ENCODE peak calls at places on chromosomes 6 and 20, in seven cellular contexts. G is effector CD4-positive, alpha-beta T cell; A is HS-5; E is substantia nigra; D is HL-60; V is fibroblast of pulmonary artery; C is hypothalamus. B is an unnamed sample.

GRCh38 chr6:166852484-166852975 is 103.8 kb downstream of the RNASET2 start:
- DNase-seq in G (no peak), A (no peak), E (no peak), D (no peak), V (no peak), C (no peak), B (no peak)

GRCh38 chr6:54681987-54682386 is 164.6 kb upstream of the FAM83B start:
- DNase-seq in G (no peak), A (peak), E (no peak), D (no peak), V (peak), C (no peak), B (peak)

GRCh38 chr6:659716-660581 is 3.0 kb upstream of the HUS1B start:
- DNase-seq in G (no peak), A (no peak), E (no peak), D (no peak), V (no peak), C (no peak), B (no peak)

GRCh38 chr6:101876431-101876830 is 482.9 kb downstream of the GRIK2 start:
- DNase-seq in G (no peak), A (no peak), E (no peak), D (no peak), V (peak), C (no peak), B (no peak)

GRCh38 chr6:100796049-100796823 is 84.9 kb downstream of the ASCC3 start:
- DNase-seq in G (no peak), A (no peak), E (no peak), D (peak), V (no peak), C (no peak), B (no peak)

GRCh38 chr6:99019341-99019740 is 71.6 kb upstream of the FBXL4 start:
- DNase-seq in G (no peak), A (peak), E (no peak), D (no peak), V (no peak), C (no peak), B (peak)

GRCh38 chr6:40195751-40196518 is 261.7 kb upstream of the MOCS1 start:
- DNase-seq in G (no peak), A (no peak), E (no peak), D (no peak), V (no peak), C (no peak), B (no peak)

GRCh38 chr20:59320850-59321631 is 20.6 kb downstream of the EDN3 start:
- DNase-seq in G (no peak), A (no peak), E (no peak), D (no peak), V (no peak), C (no peak), B (no peak)

GRCh38 chr6:51025082-51025777 is 206.6 kb downstream of the TFAP2B start:
- DNase-seq in G (no peak), A (no peak), E (no peak), D (no peak), V (no peak), C (no peak), B (peak)

GRCh38 chr6:135128268-135128914 is 52.7 kb upstream of the MYB start:
- DNase-seq in G (peak), A (no peak), E (no peak), D (no peak), V (no peak), C (no peak), B (no peak)

GRCh38 chr6:161152904-161153662 is 120.8 kb downstream of the AGPAT4 start:
- DNase-seq in G (no peak), A (no peak), E (no peak), D (no peak), V (peak), C (no peak), B (peak)

GRCh38 chr6:93036835-93037234 is 382.5 kb downstream of the EPHA7 start:
- DNase-seq in G (no peak), A (no peak), E (no peak), D (no peak), V (peak), C (no peak), B (no peak)

GRCh38 chr20:2446845-2447244 is 23.7 kb downstream of the SNRPB start:
- DNase-seq in G (no peak), A (no peak), E (no peak), D (no peak), V (no peak), C (no peak), B (no peak)

GRCh38 chr20:54088430-54088829 is 18.0 kb upstream of the BCAS1 start:
- DNase-seq in G (no peak), A (no peak), E (no peak), D (no peak), V (no peak), C (no peak), B (no peak)